ENCODE peak calls at places on chromosomes 7 and 10, in five cellular contexts. K is GM23248, G is HCT116, F is MM.1S, R is PC-9. N is an unnamed sample.
A peak's percentile ranks its signal among the peaks of the same experiment; 100 is the strongest.

GRCh38 chr10:124033887-124034218 is 59.5 kb downstream of the CHST15 start:
- DNase-seq in K (no peak), G (no peak), F (no peak), R (no peak), N (no peak)

GRCh38 chr7:101017099-101017777 is 2.6 kb upstream of the MUC17 start:
- DNase-seq in K (peak; percentile 97), G (no peak), F (no peak), R (peak; percentile 79), N (peak; percentile 26)

GRCh38 chr10:1063232-1063862 is 7.2 kb downstream of the WDR37 start:
- DNase-seq in K (no peak), G (no peak), F (no peak), R (no peak), N (no peak)

GRCh38 chr10:62502995-62503613 is 128.9 kb downstream of the ZNF365 start:
- DNase-seq in K (peak; percentile 45), G (no peak), F (no peak), R (no peak), N (no peak)

GRCh38 chr10:1121311-1121970 is 65.3 kb downstream of the WDR37 start:
- DNase-seq in K (no peak), G (no peak), F (no peak), R (no peak), N (no peak)

GRCh38 chr7:37173655-37174054 is 275.0 kb downstream of the ELMO1 start:
- DNase-seq in K (no peak), G (no peak), F (no peak), R (no peak), N (no peak)

GRCh38 chr7:54843961-54844360 is 85.0 kb upstream of the SEC61G start:
- DNase-seq in K (no peak), G (no peak), F (no peak), R (no peak), N (no peak)

GRCh38 chr7:73833251-73833919 is 2.6 kb downstream of the CLDN4 start:
- DNase-seq in K (no peak), G (no peak), F (no peak), R (peak; percentile 80), N (no peak)

GRCh38 chr10:72035488-72035887 is 52.9 kb downstream of the SPOCK2 start:
- DNase-seq in K (no peak), G (no peak), F (no peak), R (no peak), N (no peak)

GRCh38 chr10:16787361-16787791 is 29.8 kb downstream of the RSU1 start:
- DNase-seq in K (no peak), G (no peak), F (no peak), R (no peak), N (no peak)

GRCh38 chr7:149599636-149600206 is 102.1 kb upstream of the ZNF746 start:
- DNase-seq in K (no peak), G (no peak), F (peak; percentile 74), R (no peak), N (peak; percentile 77)

GRCh38 chr10:122249303-122249850 is 21.7 kb upstream of the BTBD16 start:
- DNase-seq in K (no peak), G (no peak), F (no peak), R (no peak), N (no peak)

GRCh38 chr10:95391570-95392249 is 100.9 kb upstream of the PDLIM1 start:
- DNase-seq in K (peak; percentile 40), G (no peak), F (peak; percentile 52), R (no peak), N (peak; percentile 7)

GRCh38 chr10:25824050-25824449 is 110.0 kb upstream of the MYO3A start:
- DNase-seq in K (no peak), G (no peak), F (no peak), R (no peak), N (no peak)

GRCh38 chr7:115340828-115341227 is 418.9 kb downstream of the MDFIC start:
- DNase-seq in K (peak; percentile 89), G (peak; percentile 47), F (no peak), R (peak; percentile 26), N (no peak)

GRCh38 chr10:88232978-88233537 is 350.1 kb downstream of the RNLS start:
- DNase-seq in K (no peak), G (no peak), F (no peak), R (no peak), N (no peak)

GRCh38 chr7:2567663-2568238 is 9.0 kb downstream of the IQCE start:
- DNase-seq in K (peak; percentile 44), G (no peak), F (no peak), R (no peak), N (peak; percentile 40)

GRCh38 chr10:93680414-93681047 is 21.9 kb downstream of the FRA10AC1 start:
- DNase-seq in K (peak; percentile 63), G (peak; percentile 34), F (no peak), R (no peak), N (peak; percentile 70)

GRCh38 chr10:132912685-132913558 is 29.4 kb downstream of the CFAP46 start:
- DNase-seq in K (no peak), G (no peak), F (no peak), R (no peak), N (no peak)

GRCh38 chr7:76310102-76310957 is 7.9 kb downstream of the HSPB1 start:
- DNase-seq in K (no peak), G (no peak), F (no peak), R (no peak), N (peak; percentile 27)

GRCh38 chr10:129764901-129765663 is 199.0 kb downstream of the EBF3 start:
- DNase-seq in K (no peak), G (no peak), F (no peak), R (no peak), N (no peak)

GRCh38 chr10:14688606-14689005 is 86.1 kb downstream of the FAM107B start:
- DNase-seq in K (peak; percentile 68), G (no peak), F (no peak), R (no peak), N (no peak)

GRCh38 chr7:142811154-142811737 is 40.5 kb downstream of the PRSS2 start:
- DNase-seq in K (peak; percentile 71), G (peak; percentile 39), F (peak; percentile 84), R (peak; percentile 22), N (peak; percentile 85)

GRCh38 chr10:77560052-77560451 is 77.6 kb downstream of the KCNMA1 start:
- DNase-seq in K (no peak), G (no peak), F (no peak), R (no peak), N (no peak)

GRCh38 chr7:155618708-155619633 is 25.5 kb upstream of the RBM33 start:
- DNase-seq in K (peak; percentile 23), G (no peak), F (no peak), R (no peak), N (no peak)

GRCh38 chr7:28151965-28152364 is 28.6 kb downstream of the JAZF1 start:
- DNase-seq in K (peak; percentile 54), G (no peak), F (peak; percentile 81), R (no peak), N (no peak)

GRCh38 chr10:130003787-130004613 is 39.9 kb upstream of the EBF3 start:
- DNase-seq in K (peak; percentile 12), G (no peak), F (no peak), R (no peak), N (no peak)

GRCh38 chr10:63313066-63313465 is 152.7 kb downstream of the JMJD1C start:
- DNase-seq in K (no peak), G (no peak), F (no peak), R (no peak), N (no peak)

GRCh38 chr10:68330852-68331454 is 911 bp upstream of the HNRNPH3 start:
- DNase-seq in K (peak; percentile 71), G (no peak), F (no peak), R (peak; percentile 20), N (peak; percentile 51)

GRCh38 chr10:86520871-86521619 is 547 bp downstream of the WAPL start:
- DNase-seq in K (peak; percentile 86), G (peak; percentile 12), F (peak; percentile 50), R (peak; percentile 49), N (peak; percentile 58)

GRCh38 chr7:140686921-140687320 is 9.6 kb upstream of the NDUFB2 start:
- DNase-seq in K (no peak), G (no peak), F (no peak), R (no peak), N (no peak)

GRCh38 chr10:16999665-17000451 is 129.8 kb downstream of the CUBN start:
- DNase-seq in K (peak; percentile 26), G (no peak), F (no peak), R (no peak), N (no peak)

GRCh38 chr10:90394306-90394705 is 463.5 kb downstream of the HTR7 start:
- DNase-seq in K (no peak), G (no peak), F (no peak), R (no peak), N (no peak)

GRCh38 chr7:31323101-31323500 is 17.4 kb downstream of the NEUROD6 start:
- DNase-seq in K (no peak), G (no peak), F (no peak), R (no peak), N (no peak)

GRCh38 chr7:131897790-131898165 is 341.4 kb upstream of the PODXL start:
- DNase-seq in K (no peak), G (no peak), F (no peak), R (no peak), N (no peak)
- H3K9me2 ChIP-seq in K (no peaks in the 10 kb centered on the region), G (no peaks in the 10 kb centered on the region), F (no peaks in the 10 kb centered on the region), R (no peaks in the 10 kb centered on the region), N (no peaks in the 10 kb centered on the region)

GRCh38 chr7:4713183-4713784 is 31.2 kb downstream of the FOXK1 start:
- DNase-seq in K (peak; percentile 73), G (no peak), F (no peak), R (no peak), N (no peak)

GRCh38 chr7:4712371-4713182 is 30.5 kb downstream of the FOXK1 start:
- DNase-seq in K (peak; percentile 77), G (no peak), F (no peak), R (no peak), N (no peak)

GRCh38 chr7:4709187-4709586 is 27.1 kb downstream of the FOXK1 start:
- DNase-seq in K (no peak), G (no peak), F (no peak), R (no peak), N (no peak)

GRCh38 chr7:4711634-4712033 is 29.5 kb downstream of the FOXK1 start:
- DNase-seq in K (no peak), G (no peak), F (no peak), R (no peak), N (no peak)

GRCh38 chr7:4711093-4711492 is 29.0 kb downstream of the FOXK1 start:
- DNase-seq in K (no peak), G (no peak), F (no peak), R (no peak), N (no peak)
- H4K20me1 ChIP-seq in K (peaks cover 5% of the 10 kb centered on the region), G (peaks cover 6% of the 10 kb centered on the region), F (no peaks in the 10 kb centered on the region), R (peaks cover 98% of the 10 kb centered on the region), N (peaks cover 5% of the 10 kb centered on the region)

GRCh38 chr7:131897016-131897789 is 340.8 kb upstream of the PODXL start:
- DNase-seq in K (peak; percentile 87), G (peak; percentile 12), F (no peak), R (no peak), N (no peak)
- H3K9me2 ChIP-seq in K (no peaks in the 10 kb centered on the region), G (no peaks in the 10 kb centered on the region), F (no peaks in the 10 kb centered on the region), R (no peaks in the 10 kb centered on the region), N (no peaks in the 10 kb centered on the region)

GRCh38 chr10:112981553-112981952 is 31.5 kb downstream of the TCF7L2 start:
- DNase-seq in K (no peak), G (no peak), F (peak; percentile 92), R (no peak), N (peak; percentile 50)

GRCh38 chr10:112980908-112981307 is 30.9 kb downstream of the TCF7L2 start:
- DNase-seq in K (no peak), G (no peak), F (no peak), R (no peak), N (no peak)

GRCh38 chr10:112979927-112980326 is 29.9 kb downstream of the TCF7L2 start:
- DNase-seq in K (no peak), G (no peak), F (no peak), R (no peak), N (no peak)

GRCh38 chr10:112973805-112974204 is 23.8 kb downstream of the TCF7L2 start:
- DNase-seq in K (no peak), G (no peak), F (no peak), R (no peak), N (no peak)

GRCh38 chr10:112977294-112977951 is 27.4 kb downstream of the TCF7L2 start:
- DNase-seq in K (no peak), G (no peak), F (no peak), R (no peak), N (no peak)
- H4K20me1 ChIP-seq in K (peaks cover 4% of the 10 kb centered on the region), G (peaks cover 57% of the 10 kb centered on the region), F (peaks cover 14% of the 10 kb centered on the region), R (no peaks in the 10 kb centered on the region), N (peaks cover 7% of the 10 kb centered on the region)